ENCODE peak calls at places on chromosomes 3 and 15, in six cellular contexts. O is CD4-positive, CD25-positive, alpha-beta regulatory T cell; D is SK-N-SH; K is PC-3; S is hepatocyte; I is upper lobe of right lung. T is an unnamed sample.

GRCh38 chr15:39969871-39970270 is 36.0 kb downstream of the EIF2AK4 start:
- DNase-seq in I (peak; percentile 78), S (no peak), O (no peak), D (no peak), K (no peak), T (no peak)

GRCh38 chr15:31494786-31495185 is 168.2 kb downstream of the KLF13 start:
- DNase-seq in S (no peak), O (no peak), K (no peak), I (no peak), D (no peak), T (no peak)

GRCh38 chr15:78638658-78639314 is 2.2 kb downstream of the CHRNB4 start:
- DNase-seq in K (peak; percentile 74), O (peak; percentile 39), D (peak; percentile 90), S (peak; percentile 84), I (peak; percentile 51), T (no peak)

GRCh38 chr3:37198547-37198946 is 24.2 kb upstream of the LRRFIP2 start:
- DNase-seq in O (no peak), K (no peak), S (no peak), I (no peak), D (no peak), T (no peak)

GRCh38 chr15:36449662-36450145 is 129.7 kb upstream of the CDIN1 start:
- DNase-seq in I (no peak), D (no peak), K (no peak), S (peak; percentile 10), O (no peak), T (no peak)

GRCh38 chr15:35912196-35912595 is 366.2 kb upstream of the DPH6 start:
- DNase-seq in K (peak; percentile 50), I (no peak), D (peak; percentile 16), S (peak; percentile 3), O (no peak), T (no peak)

GRCh38 chr15:96340611-96341464 is 10.3 kb downstream of the NR2F2 start:
- DNase-seq in K (peak; percentile 13), D (peak; percentile 83), O (no peak), I (peak; percentile 79), S (peak; percentile 71), T (no peak)

GRCh38 chr15:89972085-89972484 is 29.0 kb upstream of the ZNF710 start:
- DNase-seq in K (no peak), O (no peak), D (no peak), S (no peak), I (no peak), T (no peak)

GRCh38 chr3:52939600-52939999 is 42.3 kb upstream of the STIMATE start:
- DNase-seq in S (no peak), O (no peak), D (no peak), I (no peak), K (no peak), T (no peak)

GRCh38 chr3:188749010-188749617 is 422.7 kb upstream of the TPRG1 start:
- DNase-seq in O (peak; percentile 69), D (peak; percentile 5), K (peak; percentile 74), I (no peak), S (no peak), T (peak; percentile 35)

GRCh38 chr3:76222115-76222652 is 436.8 kb upstream of the ZNF717 start:
- DNase-seq in S (peak; percentile 68), I (no peak), O (no peak), K (peak; percentile 78), D (no peak), T (no peak)

GRCh38 chr15:63765338-63765737 is 68.4 kb downstream of the HERC1 start:
- DNase-seq in K (no peak), S (no peak), I (no peak), D (no peak), O (no peak), T (no peak)

GRCh38 chr3:60992395-60992794 is 258.9 kb downstream of the FHIT start:
- DNase-seq in S (no peak), I (no peak), D (no peak), O (no peak), K (no peak), T (no peak)

GRCh38 chr15:100349696-100350433 is 8.1 kb upstream of the ADAMTS17 start:
- DNase-seq in K (peak; percentile 92), S (peak; percentile 94), O (peak; percentile 86), I (peak; percentile 96), D (peak; percentile 92), T (peak; percentile 78)

GRCh38 chr3:146159037-146159436 is 1.9 kb downstream of the PLOD2 start:
- DNase-seq in S (no peak), O (no peak), K (no peak), D (no peak), I (no peak), T (no peak)

GRCh38 chr15:55327392-55327791 is 8.4 kb downstream of the PIGB start:
- DNase-seq in I (no peak), S (no peak), K (no peak), O (no peak), D (no peak), T (no peak)

GRCh38 chr3:184570035-184570434 is 8.4 kb downstream of the EPHB3 start:
- DNase-seq in D (no peak), O (no peak), S (no peak), I (no peak), K (no peak), T (no peak)

GRCh38 chr15:99386429-99386828 is 135.1 kb downstream of the LRRC28 start:
- DNase-seq in D (no peak), K (no peak), I (no peak), O (no peak), S (no peak), T (no peak)

GRCh38 chr3:94423566-94423965 is 360.7 kb downstream of the NSUN3 start:
- DNase-seq in D (no peak), O (no peak), S (no peak), I (no peak), K (no peak), T (no peak)

GRCh38 chr15:31486506-31486905 is 159.9 kb downstream of the KLF13 start:
- DNase-seq in K (no peak), D (no peak), O (no peak), I (peak; percentile 45), S (no peak), T (no peak)

GRCh38 chr15:85393206-85393605 is 12.8 kb downstream of the AKAP13 start:
- DNase-seq in O (no peak), K (no peak), I (no peak), S (no peak), D (no peak), T (no peak)

GRCh38 chr3:171005648-171006047 is 20.9 kb downstream of the SLC2A2 start:
- DNase-seq in K (no peak), I (no peak), D (no peak), O (no peak), S (no peak), T (no peak)

GRCh38 chr3:11091088-11091590 is 63.2 kb upstream of the HRH1 start:
- DNase-seq in K (no peak), I (no peak), O (no peak), D (no peak), S (no peak), T (no peak)

GRCh38 chr3:144294659-144295538 is 323.3 kb downstream of the DIPK2A start:
- DNase-seq in I (no peak), D (no peak), K (no peak), O (no peak), S (no peak), T (no peak)

GRCh38 chr3:74267583-74268184 is 346.8 kb downstream of the CNTN3 start:
- DNase-seq in D (peak; percentile 48), I (no peak), O (peak; percentile 31), K (peak; percentile 52), S (peak; percentile 81), T (no peak)

GRCh38 chr3:63970596-63971468 is 52.5 kb downstream of the PSMD6 start:
- DNase-seq in O (no peak), D (no peak), S (no peak), I (no peak), K (no peak), T (no peak)

GRCh38 chr3:32584660-32585059 is 14.0 kb upstream of the DYNC1LI1 start:
- DNase-seq in K (no peak), O (no peak), I (no peak), D (no peak), S (no peak), T (no peak)

GRCh38 chr3:188052229-188052965 is 101.6 kb upstream of the LPP start:
- DNase-seq in S (peak; percentile 72), I (peak; percentile 66), D (no peak), O (no peak), K (no peak), T (no peak)

GRCh38 chr15:59105839-59106238 is 893 bp downstream of the CCNB2 start:
- DNase-seq in S (no peak), O (no peak), D (peak; percentile 25), I (no peak), K (peak; percentile 37), T (no peak)

GRCh38 chr3:82353281-82354171 is 592.1 kb upstream of the GBE1 start:
- DNase-seq in S (no peak), K (no peak), I (no peak), D (no peak), O (no peak), T (no peak)

GRCh38 chr3:111732248-111732879 is 126.7 kb upstream of the PHLDB2 start:
- DNase-seq in D (no peak), I (no peak), K (no peak), S (peak; percentile 63), O (no peak), T (no peak)

GRCh38 chr15:70504305-70504951 is 258.9 kb downstream of the UACA start:
- DNase-seq in K (peak; percentile 65), S (no peak), D (peak; percentile 62), O (peak; percentile 48), I (peak; percentile 73), T (no peak)

GRCh38 chr3:115396801-115397200 is 226.5 kb upstream of the GAP43 start:
- DNase-seq in D (no peak), O (no peak), K (no peak), I (no peak), S (no peak), T (no peak)

GRCh38 chr3:46163551-46163981 is 44.5 kb downstream of the CCR1 start:
- DNase-seq in O (no peak), K (peak; percentile 89), S (peak; percentile 53), D (no peak), I (no peak), T (no peak)
- H3K4me3 ChIP-seq in O (no peak overlapping the region), K (peak overlapping the region; percentile 54), S (no peak overlapping the region), D (no peak overlapping the region), I (no peak overlapping the region), T (no peak overlapping the region)

DNA sequence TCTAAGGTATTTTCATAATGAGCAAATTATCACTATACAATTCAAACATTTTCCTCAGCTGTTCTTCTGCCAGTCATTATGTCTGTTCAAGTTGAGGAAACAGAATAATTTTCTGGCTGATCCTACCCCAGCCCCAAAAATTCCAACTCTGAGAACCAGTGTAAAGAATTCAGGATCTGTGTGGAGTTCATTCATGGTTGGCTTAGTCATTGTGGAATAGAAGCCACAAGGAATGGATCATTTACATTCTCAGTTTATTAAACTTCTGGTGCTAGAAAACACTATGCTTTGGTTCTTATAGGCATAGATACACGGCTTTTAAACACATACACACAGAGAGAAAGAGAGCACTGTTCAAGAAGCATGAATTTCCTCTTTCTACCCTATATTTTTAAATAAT is 134.6 kb downstream of the CMSS1 start:
- DNase-seq in D (no peak), O (no peak), K (peak; percentile 49), I (no peak), S (no peak), T (no peak)
- H3K36me3 ChIP-seq in D (no peaks in the 10 kb centered on the region), O (no peaks in the 10 kb centered on the region), K (no peaks in the 10 kb centered on the region), I (no peaks in the 10 kb centered on the region), S (no peaks in the 10 kb centered on the region), T (no peaks in the 10 kb centered on the region)

GRCh38 chr15:74302821-74303359 is 64.6 kb downstream of the CYP11A1 start:
- DNase-seq in K (peak; percentile 53), S (peak; percentile 61), I (no peak), O (peak; percentile 30), D (peak; percentile 93), T (no peak)
- H3K27me3 ChIP-seq in K (peaks cover 28% of the 10 kb centered on the region), S (peaks cover 30% of the 10 kb centered on the region), I (peaks cover 49% of the 10 kb centered on the region), O (peaks cover 3% of the 10 kb centered on the region), D (no peaks in the 10 kb centered on the region), T (peaks cover 12% of the 10 kb centered on the region)

GRCh38 chr15:52109559-52110451 is 2.8 kb downstream of the BCL2L10 start:
- DNase-seq in I (no peak), K (no peak), D (no peak), O (no peak), S (no peak), T (no peak)
- H3K4me3 ChIP-seq in I (no peak overlapping the region), K (no peak overlapping the region), D (no peak overlapping the region), O (no peak overlapping the region), S (no peak overlapping the region), T (no peak overlapping the region)